ENCODE peak calls at places on chromosomes 1 and 21, in seven cellular contexts. C is activated CD4-positive, alpha-beta T cell treated with anti-CD3 and anti-CD28 coated beads, Interleukin-2, amount 50 U/mL, for 48 hours; W is small intestine; J is fibroblast of mammary gland; K is stimulated activated CD4-positive, alpha-beta T cell treated with anti-CD3 and anti-CD28 coated beads, Interleukin-4, amount 100 ng/mL, for 48 hours; Z is H54; L is tibial artery. D is an unnamed sample.

GRCh38 chr1:192993426-192994085 is 65.6 kb downstream of the UCHL5 start:
- DNase-seq in C (no peak), W (no peak), J (peak), K (no peak), Z (no peak), L (no peak), D (no peak)

GRCh38 chr1:91735266-91735845 is 150.6 kb downstream of the TGFBR3 start:
- DNase-seq in C (no peak), W (peak), J (no peak), K (no peak), Z (no peak), L (no peak), D (no peak)

GRCh38 chr1:223364685-223365382 is 858 bp upstream of the SUSD4 start:
- DNase-seq in C (peak), W (no peak), J (no peak), K (no peak), Z (no peak), L (no peak), D (no peak)

GRCh38 chr1:183278736-183279591 is 92.9 kb downstream of the LAMC2 start:
- DNase-seq in C (no peak), W (no peak), J (peak), K (no peak), Z (peak), L (no peak), D (peak)

GRCh38 chr1:54768093-54768492 is 3.8 kb upstream of the PARS2 start:
- DNase-seq in C (no peak), W (no peak), J (peak), K (no peak), Z (no peak), L (no peak), D (peak)

GRCh38 chr1:91819038-91819788 is 66.7 kb downstream of the TGFBR3 start:
- DNase-seq in C (no peak), W (no peak), J (no peak), K (no peak), Z (no peak), L (no peak), D (no peak)

GRCh38 chr1:34479731-34480130 is 275.1 kb upstream of the GJB5 start:
- DNase-seq in C (no peak), W (no peak), J (no peak), K (no peak), Z (no peak), L (no peak), D (no peak)

GRCh38 chr1:10644307-10645128 is 151.9 kb downstream of the CASZ1 start:
- DNase-seq in C (peak), W (no peak), J (peak), K (no peak), Z (peak), L (no peak), D (no peak)

GRCh38 chr21:45293726-45294401 is 6.2 kb upstream of the POFUT2 start:
- DNase-seq in C (no peak), W (no peak), J (no peak), K (no peak), Z (no peak), L (no peak), D (no peak)

GRCh38 chr1:47918257-47918867 is 78.8 kb downstream of the TRABD2B start:
- DNase-seq in C (no peak), W (peak), J (no peak), K (no peak), Z (no peak), L (no peak), D (peak)

GRCh38 chr1:48093696-48094518 is 96.7 kb upstream of the TRABD2B start:
- DNase-seq in C (peak), W (peak), J (peak), K (peak), Z (peak), L (no peak), D (peak)

D was measured in HT-29.